ENCODE peak calls at places on chromosome 4, in nine cellular contexts. One of them, this sample, is unnamed.

GRCh38 chr4:109977854-109978501 is 65.3 kb downstream of the EGF start:
- DNase-seq in right lobe of liver: no peak
- DNase-seq in kidney: no peak
- DNase-seq in LNCaP clone FGC: no peak
- DNase-seq in A673: peak
- DNase-seq in tibial artery: no peak
- DNase-seq in GM23338: peak
- DNase-seq in mammary epithelial cell: peak
- DNase-seq in PC-3: peak
- DNase-seq in this sample: no peak

GRCh38 chr4:112145326-112145819 is at the start of gene FAM241A:
- DNase-seq in right lobe of liver: peak
- DNase-seq in PC-3: peak
- DNase-seq in GM23338: peak
- DNase-seq in mammary epithelial cell: peak
- DNase-seq in tibial artery: peak
- DNase-seq in kidney: peak
- DNase-seq in A673: peak
- DNase-seq in LNCaP clone FGC: peak
- DNase-seq in this sample: peak

GRCh38 chr4:105921301-105921700 is 26.0 kb downstream of the NPNT start:
- DNase-seq in PC-3: no peak
- DNase-seq in tibial artery: no peak
- DNase-seq in kidney: no peak
- DNase-seq in right lobe of liver: no peak
- DNase-seq in A673: no peak
- DNase-seq in LNCaP clone FGC: no peak
- DNase-seq in GM23338: no peak
- DNase-seq in mammary epithelial cell: no peak
- DNase-seq in this sample: no peak

GRCh38 chr4:137994858-137995257 is 247.3 kb downstream of the SLC7A11 start:
- DNase-seq in mammary epithelial cell: no peak
- DNase-seq in GM23338: no peak
- DNase-seq in LNCaP clone FGC: no peak
- DNase-seq in PC-3: no peak
- DNase-seq in kidney: no peak
- DNase-seq in right lobe of liver: no peak
- DNase-seq in A673: no peak
- DNase-seq in tibial artery: no peak
- DNase-seq in this sample: no peak

GRCh38 chr4:167111622-167112021 is 122.7 kb downstream of the SPOCK3 start:
- DNase-seq in PC-3: peak
- DNase-seq in GM23338: no peak
- DNase-seq in kidney: no peak
- DNase-seq in right lobe of liver: no peak
- DNase-seq in tibial artery: no peak
- DNase-seq in mammary epithelial cell: peak
- DNase-seq in LNCaP clone FGC: no peak
- DNase-seq in A673: no peak
- DNase-seq in this sample: no peak

GRCh38 chr4:165301833-165302232 is 25.6 kb upstream of the MSMO1 start:
- DNase-seq in kidney: no peak
- DNase-seq in tibial artery: no peak
- DNase-seq in right lobe of liver: no peak
- DNase-seq in A673: no peak
- DNase-seq in PC-3: no peak
- DNase-seq in GM23338: no peak
- DNase-seq in LNCaP clone FGC: no peak
- DNase-seq in mammary epithelial cell: no peak
- DNase-seq in this sample: no peak

GRCh38 chr4:114780205-114780604 is 181.6 kb downstream of the UGT8 start:
- DNase-seq in tibial artery: no peak
- DNase-seq in mammary epithelial cell: no peak
- DNase-seq in right lobe of liver: no peak
- DNase-seq in A673: peak
- DNase-seq in kidney: no peak
- DNase-seq in GM23338: peak
- DNase-seq in PC-3: peak
- DNase-seq in LNCaP clone FGC: no peak
- DNase-seq in this sample: no peak

GRCh38 chr4:1014395-1015167 is 3.2 kb downstream of the FGFRL1 start:
- DNase-seq in GM23338: no peak
- DNase-seq in right lobe of liver: no peak
- DNase-seq in mammary epithelial cell: no peak
- DNase-seq in tibial artery: no peak
- DNase-seq in LNCaP clone FGC: no peak
- DNase-seq in A673: no peak
- DNase-seq in kidney: no peak
- DNase-seq in PC-3: no peak
- DNase-seq in this sample: no peak

GRCh38 chr4:56619160-56619559 is 61.9 kb downstream of the HOPX start:
- DNase-seq in mammary epithelial cell: peak
- DNase-seq in GM23338: peak
- DNase-seq in right lobe of liver: no peak
- DNase-seq in LNCaP clone FGC: no peak
- DNase-seq in PC-3: peak
- DNase-seq in kidney: no peak
- DNase-seq in A673: no peak
- DNase-seq in tibial artery: no peak
- DNase-seq in this sample: no peak

GRCh38 chr4:109472343-109472761 is 38.7 kb downstream of the SEC24B start:
- DNase-seq in PC-3: peak
- DNase-seq in mammary epithelial cell: peak
- DNase-seq in LNCaP clone FGC: no peak
- DNase-seq in A673: peak
- DNase-seq in right lobe of liver: no peak
- DNase-seq in kidney: no peak
- DNase-seq in tibial artery: no peak
- DNase-seq in GM23338: no peak
- DNase-seq in this sample: no peak

GRCh38 chr4:151692443-151692782 is 68.4 kb downstream of the GATB start:
- DNase-seq in A673: no peak
- DNase-seq in right lobe of liver: no peak
- DNase-seq in PC-3: no peak
- DNase-seq in tibial artery: no peak
- DNase-seq in GM23338: no peak
- DNase-seq in mammary epithelial cell: no peak
- DNase-seq in LNCaP clone FGC: no peak
- DNase-seq in kidney: no peak
- DNase-seq in this sample: no peak

GRCh38 chr4:60744767-60745166 is 455.4 kb upstream of the ADGRL3 start:
- DNase-seq in tibial artery: no peak
- DNase-seq in right lobe of liver: no peak
- DNase-seq in PC-3: peak
- DNase-seq in kidney: no peak
- DNase-seq in GM23338: peak
- DNase-seq in LNCaP clone FGC: no peak
- DNase-seq in A673: no peak
- DNase-seq in mammary epithelial cell: peak
- DNase-seq in this sample: no peak

GRCh38 chr4:166078956-166079355 is 205.9 kb downstream of the TLL1 start:
- DNase-seq in LNCaP clone FGC: no peak
- DNase-seq in tibial artery: no peak
- DNase-seq in right lobe of liver: no peak
- DNase-seq in PC-3: peak
- DNase-seq in kidney: no peak
- DNase-seq in mammary epithelial cell: peak
- DNase-seq in GM23338: peak
- DNase-seq in A673: peak
- DNase-seq in this sample: no peak

GRCh38 chr4:164438321-164438720 is 315.6 kb upstream of the SMIM31 start:
- DNase-seq in LNCaP clone FGC: no peak
- DNase-seq in A673: no peak
- DNase-seq in tibial artery: no peak
- DNase-seq in GM23338: no peak
- DNase-seq in kidney: no peak
- DNase-seq in right lobe of liver: no peak
- DNase-seq in PC-3: peak
- DNase-seq in mammary epithelial cell: peak
- DNase-seq in this sample: no peak

GRCh38 chr4:2320746-2321145 is 58.8 kb upstream of the MXD4 start:
- DNase-seq in LNCaP clone FGC: no peak
- DNase-seq in A673: no peak
- DNase-seq in GM23338: no peak
- DNase-seq in mammary epithelial cell: no peak
- DNase-seq in kidney: peak
- DNase-seq in right lobe of liver: no peak
- DNase-seq in tibial artery: peak
- DNase-seq in PC-3: no peak
- DNase-seq in this sample: no peak

GRCh38 chr4:135185256-135185655 is 983.7 kb upstream of the PABPC4L start:
- DNase-seq in tibial artery: no peak
- DNase-seq in kidney: no peak
- DNase-seq in mammary epithelial cell: no peak
- DNase-seq in right lobe of liver: no peak
- DNase-seq in A673: no peak
- DNase-seq in GM23338: peak
- DNase-seq in PC-3: no peak
- DNase-seq in LNCaP clone FGC: no peak
- DNase-seq in this sample: no peak

GRCh38 chr4:135186002-135186401 is 984.4 kb upstream of the PABPC4L start:
- DNase-seq in tibial artery: no peak
- DNase-seq in A673: no peak
- DNase-seq in PC-3: no peak
- DNase-seq in GM23338: peak
- DNase-seq in kidney: no peak
- DNase-seq in LNCaP clone FGC: no peak
- DNase-seq in right lobe of liver: no peak
- DNase-seq in mammary epithelial cell: no peak
- DNase-seq in this sample: no peak

GRCh38 chr4:135184715-135185114 is 983.1 kb upstream of the PABPC4L start:
- DNase-seq in tibial artery: no peak
- DNase-seq in right lobe of liver: no peak
- DNase-seq in mammary epithelial cell: no peak
- DNase-seq in GM23338: peak
- DNase-seq in kidney: no peak
- DNase-seq in PC-3: no peak
- DNase-seq in A673: no peak
- DNase-seq in LNCaP clone FGC: no peak
- DNase-seq in this sample: no peak
- H3K4me3 ChIP-seq in tibial artery: no peak
- H3K4me3 ChIP-seq in right lobe of liver: no peak
- H3K4me3 ChIP-seq in mammary epithelial cell: no peak
- H3K4me3 ChIP-seq in GM23338: no peak
- H3K4me3 ChIP-seq in kidney: no peak
- H3K4me3 ChIP-seq in PC-3: no peak
- H3K4me3 ChIP-seq in A673: no peak
- H3K4me3 ChIP-seq in LNCaP clone FGC: no peak
- H3K4me3 ChIP-seq in this sample: no peak

GRCh38 chr4:107658400-107659326 is 61.4 kb downstream of the PAPSS1 start:
- DNase-seq in LNCaP clone FGC: no peak
- DNase-seq in PC-3: no peak
- DNase-seq in right lobe of liver: no peak
- DNase-seq in tibial artery: no peak
- DNase-seq in A673: no peak
- DNase-seq in GM23338: peak
- DNase-seq in mammary epithelial cell: no peak
- DNase-seq in kidney: no peak
- DNase-seq in this sample: no peak

GRCh38 chr4:107655289-107655688 is 64.7 kb downstream of the PAPSS1 start:
- DNase-seq in kidney: no peak
- DNase-seq in right lobe of liver: no peak
- DNase-seq in PC-3: no peak
- DNase-seq in A673: no peak
- DNase-seq in LNCaP clone FGC: no peak
- DNase-seq in tibial artery: no peak
- DNase-seq in GM23338: no peak
- DNase-seq in mammary epithelial cell: no peak
- DNase-seq in this sample: no peak

DNA sequence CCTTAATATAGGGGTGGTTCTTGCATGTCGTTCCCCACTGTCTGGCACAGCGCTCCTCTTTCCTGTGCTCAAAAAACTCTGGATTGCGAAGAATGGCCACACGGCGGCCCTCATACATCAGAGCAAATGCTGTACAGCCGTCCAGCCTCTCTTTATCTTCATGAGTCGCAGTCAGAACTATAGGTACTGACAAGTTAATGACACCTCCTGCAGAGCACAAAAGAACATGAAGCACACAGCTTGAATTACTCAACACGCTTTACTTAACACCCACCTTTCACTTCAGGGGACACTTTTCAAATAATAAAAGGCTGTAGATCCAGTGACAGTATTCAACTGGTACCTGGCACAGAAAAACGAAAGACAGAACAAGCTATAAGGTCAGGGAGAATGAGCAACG is 65.3 kb downstream of the PAPSS1 start:
- DNase-seq in LNCaP clone FGC: no peak
- DNase-seq in PC-3: no peak
- DNase-seq in kidney: no peak
- DNase-seq in A673: peak
- DNase-seq in tibial artery: no peak
- DNase-seq in right lobe of liver: no peak
- DNase-seq in mammary epithelial cell: no peak
- DNase-seq in GM23338: no peak
- DNase-seq in this sample: no peak
- TF ChIP-seq CTCF in LNCaP clone FGC: peak
- TF ChIP-seq CTCF in PC-3: no peak
- TF ChIP-seq CTCF in kidney: no peak
- TF ChIP-seq CTCF in A673: peak
- TF ChIP-seq CTCF in tibial artery: no peak
- TF ChIP-seq CTCF in right lobe of liver: no peak
- TF ChIP-seq CTCF in mammary epithelial cell: no peak
- TF ChIP-seq CTCF in GM23338: peak
- TF ChIP-seq CTCF in this sample: no peak

GRCh38 chr4:24473309-24473721 is 111.0 kb downstream of the DHX15 start:
- DNase-seq in A673: peak
- DNase-seq in mammary epithelial cell: peak
- DNase-seq in PC-3: peak
- DNase-seq in right lobe of liver: no peak
- DNase-seq in LNCaP clone FGC: no peak
- DNase-seq in GM23338: peak
- DNase-seq in tibial artery: no peak
- DNase-seq in kidney: no peak
- DNase-seq in this sample: no peak
- H3K4me3 ChIP-seq in A673: peak
- H3K4me3 ChIP-seq in mammary epithelial cell: peak
- H3K4me3 ChIP-seq in PC-3: peak
- H3K4me3 ChIP-seq in right lobe of liver: peak
- H3K4me3 ChIP-seq in LNCaP clone FGC: peak
- H3K4me3 ChIP-seq in GM23338: peak
- H3K4me3 ChIP-seq in tibial artery: peak
- H3K4me3 ChIP-seq in kidney: peak
- H3K4me3 ChIP-seq in this sample: no peak

DNA sequence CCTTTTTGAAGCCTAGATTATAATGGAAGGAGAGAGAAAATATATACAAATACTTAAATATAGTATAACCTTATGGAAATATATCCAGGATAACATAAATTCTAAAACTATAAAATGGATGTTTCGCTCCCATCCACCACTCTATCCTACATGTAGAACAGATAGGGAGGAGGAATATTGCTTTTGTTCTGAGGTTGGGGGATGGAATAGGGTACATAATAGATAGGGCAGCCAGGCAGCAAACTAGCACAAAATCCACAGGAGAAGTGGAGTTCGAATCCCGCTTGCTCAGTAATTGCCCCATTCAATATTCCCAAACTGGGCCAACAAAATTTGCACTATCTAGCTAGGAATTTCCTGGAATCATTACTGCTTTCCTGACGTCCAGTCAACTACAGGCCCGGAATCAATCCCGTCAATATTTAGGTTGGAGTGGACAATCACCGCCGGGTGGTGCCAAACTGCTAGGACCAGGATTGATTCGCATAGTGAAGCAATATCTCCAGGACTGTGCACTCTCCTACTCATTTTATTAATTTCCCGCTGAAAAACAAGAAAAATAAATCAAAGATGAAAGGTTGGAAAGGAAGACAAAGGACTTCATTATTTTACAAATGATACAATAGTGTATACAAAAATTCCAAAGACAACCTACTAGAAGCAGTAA is 40.4 kb upstream of the PAPSS1 start:
- DNase-seq in right lobe of liver: peak
- DNase-seq in mammary epithelial cell: no peak
- DNase-seq in PC-3: peak
- DNase-seq in kidney: no peak
- DNase-seq in GM23338: peak
- DNase-seq in tibial artery: no peak
- DNase-seq in A673: no peak
- DNase-seq in LNCaP clone FGC: no peak
- DNase-seq in this sample: no peak
- TF ChIP-seq CTCF in right lobe of liver: peak
- TF ChIP-seq CTCF in mammary epithelial cell: peak
- TF ChIP-seq CTCF in PC-3: peak
- TF ChIP-seq CTCF in kidney: no peak
- TF ChIP-seq CTCF in GM23338: peak
- TF ChIP-seq CTCF in tibial artery: no peak
- TF ChIP-seq CTCF in A673: no peak
- TF ChIP-seq CTCF in LNCaP clone FGC: peak
- TF ChIP-seq CTCF in this sample: no peak

This sample was measured in lower leg skin.